ENCODE peak calls at places on chromosomes 16 and 17, in ten cellular contexts. One of them, this sample, is unnamed.

GRCh38 chr17:13395346-13395745 is 206.4 kb downstream of the HS3ST3A1 start:
- DNase-seq in kidney epithelial cell: no peak
- DNase-seq in A549: no peak
- DNase-seq in NCI-H1105 treated with DMSO at 0.1 percent for 48 hours: no peak
- DNase-seq in hypothalamus: no peak
- DNase-seq in germinal center: no peak
- DNase-seq in activated CD4-positive, alpha-beta T cell treated with anti-CD3 and anti-CD28 coated beads for 24 hours: no peak
- DNase-seq in activated CD8-positive, alpha-beta memory T cell treated with anti-CD3 and anti-CD28 coated beads, Interleukin-2, amount 50 U/mL, for 48 hours: no peak
- DNase-seq in ascending aorta: no peak
- DNase-seq in fibroblast of mammary gland: peak; percentile 71
- DNase-seq in this sample: no peak

GRCh38 chr17:75763269-75763607 is 1.8 kb downstream of the GALK1 start:
- DNase-seq in kidney epithelial cell: no peak
- DNase-seq in A549: no peak
- DNase-seq in NCI-H1105 treated with DMSO at 0.1 percent for 48 hours: no peak
- DNase-seq in hypothalamus: no peak
- DNase-seq in germinal center: no peak
- DNase-seq in activated CD4-positive, alpha-beta T cell treated with anti-CD3 and anti-CD28 coated beads for 24 hours: no peak
- DNase-seq in activated CD8-positive, alpha-beta memory T cell treated with anti-CD3 and anti-CD28 coated beads, Interleukin-2, amount 50 U/mL, for 48 hours: no peak
- DNase-seq in ascending aorta: no peak
- DNase-seq in fibroblast of mammary gland: no peak
- DNase-seq in this sample: no peak

GRCh38 chr16:66830422-66831404 is at the start of gene NAE1:
- DNase-seq in kidney epithelial cell: peak; percentile 47
- DNase-seq in A549: peak; percentile 91
- DNase-seq in NCI-H1105 treated with DMSO at 0.1 percent for 48 hours: peak; percentile 73
- DNase-seq in hypothalamus: peak; percentile 56
- DNase-seq in germinal center: peak; percentile 95
- DNase-seq in activated CD4-positive, alpha-beta T cell treated with anti-CD3 and anti-CD28 coated beads for 24 hours: peak; percentile 78
- DNase-seq in activated CD8-positive, alpha-beta memory T cell treated with anti-CD3 and anti-CD28 coated beads, Interleukin-2, amount 50 U/mL, for 48 hours: peak; percentile 97
- DNase-seq in ascending aorta: peak; percentile 89
- DNase-seq in fibroblast of mammary gland: peak; percentile 80
- DNase-seq in this sample: no peak

GRCh38 chr17:71681427-71682173 is 439.2 kb upstream of the SOX9 start:
- DNase-seq in kidney epithelial cell: no peak
- DNase-seq in A549: no peak
- DNase-seq in NCI-H1105 treated with DMSO at 0.1 percent for 48 hours: no peak
- DNase-seq in hypothalamus: no peak
- DNase-seq in germinal center: no peak
- DNase-seq in activated CD4-positive, alpha-beta T cell treated with anti-CD3 and anti-CD28 coated beads for 24 hours: no peak
- DNase-seq in activated CD8-positive, alpha-beta memory T cell treated with anti-CD3 and anti-CD28 coated beads, Interleukin-2, amount 50 U/mL, for 48 hours: no peak
- DNase-seq in ascending aorta: no peak
- DNase-seq in fibroblast of mammary gland: no peak
- DNase-seq in this sample: no peak

GRCh38 chr17:27915715-27916114 is 22.6 kb upstream of the LYRM9 start:
- DNase-seq in kidney epithelial cell: no peak
- DNase-seq in A549: no peak
- DNase-seq in NCI-H1105 treated with DMSO at 0.1 percent for 48 hours: no peak
- DNase-seq in hypothalamus: no peak
- DNase-seq in germinal center: no peak
- DNase-seq in activated CD4-positive, alpha-beta T cell treated with anti-CD3 and anti-CD28 coated beads for 24 hours: no peak
- DNase-seq in activated CD8-positive, alpha-beta memory T cell treated with anti-CD3 and anti-CD28 coated beads, Interleukin-2, amount 50 U/mL, for 48 hours: no peak
- DNase-seq in ascending aorta: no peak
- DNase-seq in fibroblast of mammary gland: no peak
- DNase-seq in this sample: no peak

GRCh38 chr16:1311738-1312458 is 2.5 kb downstream of the UBE2I start:
- DNase-seq in kidney epithelial cell: no peak
- DNase-seq in A549: no peak
- DNase-seq in NCI-H1105 treated with DMSO at 0.1 percent for 48 hours: no peak
- DNase-seq in hypothalamus: no peak
- DNase-seq in germinal center: no peak
- DNase-seq in activated CD4-positive, alpha-beta T cell treated with anti-CD3 and anti-CD28 coated beads for 24 hours: no peak
- DNase-seq in activated CD8-positive, alpha-beta memory T cell treated with anti-CD3 and anti-CD28 coated beads, Interleukin-2, amount 50 U/mL, for 48 hours: no peak
- DNase-seq in ascending aorta: no peak
- DNase-seq in fibroblast of mammary gland: peak; percentile 42
- DNase-seq in this sample: no peak

GRCh38 chr16:21987498-21987897 is 13.4 kb downstream of the PDZD9 start:
- DNase-seq in kidney epithelial cell: no peak
- DNase-seq in A549: no peak
- DNase-seq in NCI-H1105 treated with DMSO at 0.1 percent for 48 hours: no peak
- DNase-seq in hypothalamus: no peak
- DNase-seq in germinal center: no peak
- DNase-seq in activated CD4-positive, alpha-beta T cell treated with anti-CD3 and anti-CD28 coated beads for 24 hours: no peak
- DNase-seq in activated CD8-positive, alpha-beta memory T cell treated with anti-CD3 and anti-CD28 coated beads, Interleukin-2, amount 50 U/mL, for 48 hours: no peak
- DNase-seq in ascending aorta: no peak
- DNase-seq in fibroblast of mammary gland: no peak
- DNase-seq in this sample: no peak

GRCh38 chr17:4488989-4489595 is 9.6 kb upstream of the SPNS2 start:
- DNase-seq in kidney epithelial cell: no peak
- DNase-seq in A549: no peak
- DNase-seq in NCI-H1105 treated with DMSO at 0.1 percent for 48 hours: no peak
- DNase-seq in hypothalamus: no peak
- DNase-seq in germinal center: no peak
- DNase-seq in activated CD4-positive, alpha-beta T cell treated with anti-CD3 and anti-CD28 coated beads for 24 hours: no peak
- DNase-seq in activated CD8-positive, alpha-beta memory T cell treated with anti-CD3 and anti-CD28 coated beads, Interleukin-2, amount 50 U/mL, for 48 hours: no peak
- DNase-seq in ascending aorta: no peak
- DNase-seq in fibroblast of mammary gland: no peak
- DNase-seq in this sample: no peak

GRCh38 chr16:54245788-54246453 is 40.7 kb downstream of the IRX3 start:
- DNase-seq in kidney epithelial cell: no peak
- DNase-seq in A549: no peak
- DNase-seq in NCI-H1105 treated with DMSO at 0.1 percent for 48 hours: no peak
- DNase-seq in hypothalamus: no peak
- DNase-seq in germinal center: no peak
- DNase-seq in activated CD4-positive, alpha-beta T cell treated with anti-CD3 and anti-CD28 coated beads for 24 hours: no peak
- DNase-seq in activated CD8-positive, alpha-beta memory T cell treated with anti-CD3 and anti-CD28 coated beads, Interleukin-2, amount 50 U/mL, for 48 hours: no peak
- DNase-seq in ascending aorta: no peak
- DNase-seq in fibroblast of mammary gland: no peak
- DNase-seq in this sample: no peak

GRCh38 chr16:82891918-82892317 is 265.1 kb downstream of the CDH13 start:
- DNase-seq in kidney epithelial cell: no peak
- DNase-seq in A549: no peak
- DNase-seq in NCI-H1105 treated with DMSO at 0.1 percent for 48 hours: no peak
- DNase-seq in hypothalamus: no peak
- DNase-seq in germinal center: no peak
- DNase-seq in activated CD4-positive, alpha-beta T cell treated with anti-CD3 and anti-CD28 coated beads for 24 hours: no peak
- DNase-seq in activated CD8-positive, alpha-beta memory T cell treated with anti-CD3 and anti-CD28 coated beads, Interleukin-2, amount 50 U/mL, for 48 hours: no peak
- DNase-seq in ascending aorta: no peak
- DNase-seq in fibroblast of mammary gland: no peak
- DNase-seq in this sample: no peak

GRCh38 chr16:24972608-24973220 is 42.5 kb downstream of the ARHGAP17 start:
- DNase-seq in kidney epithelial cell: no peak
- DNase-seq in A549: no peak
- DNase-seq in NCI-H1105 treated with DMSO at 0.1 percent for 48 hours: no peak
- DNase-seq in hypothalamus: no peak
- DNase-seq in germinal center: no peak
- DNase-seq in activated CD4-positive, alpha-beta T cell treated with anti-CD3 and anti-CD28 coated beads for 24 hours: no peak
- DNase-seq in activated CD8-positive, alpha-beta memory T cell treated with anti-CD3 and anti-CD28 coated beads, Interleukin-2, amount 50 U/mL, for 48 hours: peak; percentile 47
- DNase-seq in ascending aorta: peak; percentile 4
- DNase-seq in fibroblast of mammary gland: no peak
- DNase-seq in this sample: no peak

GRCh38 chr16:1972490-1972877 is 631 bp downstream of the TBL3 start:
- DNase-seq in kidney epithelial cell: no peak
- DNase-seq in A549: no peak
- DNase-seq in NCI-H1105 treated with DMSO at 0.1 percent for 48 hours: no peak
- DNase-seq in hypothalamus: no peak
- DNase-seq in germinal center: no peak
- DNase-seq in activated CD4-positive, alpha-beta T cell treated with anti-CD3 and anti-CD28 coated beads for 24 hours: no peak
- DNase-seq in activated CD8-positive, alpha-beta memory T cell treated with anti-CD3 and anti-CD28 coated beads, Interleukin-2, amount 50 U/mL, for 48 hours: no peak
- DNase-seq in ascending aorta: no peak
- DNase-seq in fibroblast of mammary gland: no peak
- DNase-seq in this sample: no peak

GRCh38 chr16:88972349-88972748 is 4.7 kb downstream of the CBFA2T3 start:
- DNase-seq in kidney epithelial cell: no peak
- DNase-seq in A549: no peak
- DNase-seq in NCI-H1105 treated with DMSO at 0.1 percent for 48 hours: no peak
- DNase-seq in hypothalamus: no peak
- DNase-seq in germinal center: no peak
- DNase-seq in activated CD4-positive, alpha-beta T cell treated with anti-CD3 and anti-CD28 coated beads for 24 hours: no peak
- DNase-seq in activated CD8-positive, alpha-beta memory T cell treated with anti-CD3 and anti-CD28 coated beads, Interleukin-2, amount 50 U/mL, for 48 hours: no peak
- DNase-seq in ascending aorta: no peak
- DNase-seq in fibroblast of mammary gland: no peak
- DNase-seq in this sample: no peak

GRCh38 chr16:351804-352520 is 561 bp downstream of the AXIN1 start:
- DNase-seq in kidney epithelial cell: no peak
- DNase-seq in A549: no peak
- DNase-seq in NCI-H1105 treated with DMSO at 0.1 percent for 48 hours: no peak
- DNase-seq in hypothalamus: no peak
- DNase-seq in germinal center: peak; percentile 28
- DNase-seq in activated CD4-positive, alpha-beta T cell treated with anti-CD3 and anti-CD28 coated beads for 24 hours: no peak
- DNase-seq in activated CD8-positive, alpha-beta memory T cell treated with anti-CD3 and anti-CD28 coated beads, Interleukin-2, amount 50 U/mL, for 48 hours: no peak
- DNase-seq in ascending aorta: no peak
- DNase-seq in fibroblast of mammary gland: no peak
- DNase-seq in this sample: no peak

GRCh38 chr16:11296706-11297491 is 15.8 kb upstream of the PRM1 start:
- DNase-seq in kidney epithelial cell: no peak
- DNase-seq in A549: no peak
- DNase-seq in NCI-H1105 treated with DMSO at 0.1 percent for 48 hours: no peak
- DNase-seq in hypothalamus: no peak
- DNase-seq in germinal center: peak; percentile 37
- DNase-seq in activated CD4-positive, alpha-beta T cell treated with anti-CD3 and anti-CD28 coated beads for 24 hours: no peak
- DNase-seq in activated CD8-positive, alpha-beta memory T cell treated with anti-CD3 and anti-CD28 coated beads, Interleukin-2, amount 50 U/mL, for 48 hours: no peak
- DNase-seq in ascending aorta: no peak
- DNase-seq in fibroblast of mammary gland: no peak
- DNase-seq in this sample: no peak

GRCh38 chr16:77943770-77944169 is 78.6 kb upstream of the CLEC3A start:
- DNase-seq in kidney epithelial cell: no peak
- DNase-seq in A549: no peak
- DNase-seq in NCI-H1105 treated with DMSO at 0.1 percent for 48 hours: peak; percentile 92
- DNase-seq in hypothalamus: no peak
- DNase-seq in germinal center: no peak
- DNase-seq in activated CD4-positive, alpha-beta T cell treated with anti-CD3 and anti-CD28 coated beads for 24 hours: no peak
- DNase-seq in activated CD8-positive, alpha-beta memory T cell treated with anti-CD3 and anti-CD28 coated beads, Interleukin-2, amount 50 U/mL, for 48 hours: no peak
- DNase-seq in ascending aorta: no peak
- DNase-seq in fibroblast of mammary gland: no peak
- DNase-seq in this sample: no peak